ENCODE peak calls at places on chromosomes 3 and 15, in four cellular contexts. One of them, this sample, is unnamed.
A peak's percentile ranks its signal among the peaks of the same experiment; 100 is the strongest.

GRCh38 chr3:71881041-71881440 is 96.1 kb upstream of the PROK2 start:
- DNase-seq in CD4-positive, alpha-beta T cell: no peak
- DNase-seq in heart left ventricle: no peak
- DNase-seq in dorsolateral prefrontal cortex: no peak
- DNase-seq in this sample: no peak

GRCh38 chr3:167657684-167658225 is 4.0 kb upstream of the WDR49 start:
- DNase-seq in heart left ventricle: no peak
- DNase-seq in CD4-positive, alpha-beta T cell: no peak
- DNase-seq in dorsolateral prefrontal cortex: no peak
- DNase-seq in this sample: no peak

GRCh38 chr15:99424978-99425665 is 140.7 kb upstream of the MEF2A start:
- DNase-seq in heart left ventricle: peak; percentile 55
- DNase-seq in dorsolateral prefrontal cortex: peak; percentile 23
- DNase-seq in CD4-positive, alpha-beta T cell: peak; percentile 57
- DNase-seq in this sample: no peak

GRCh38 chr3:195394700-195395099 is 48.1 kb downstream of the ACAP2 start:
- DNase-seq in heart left ventricle: no peak
- DNase-seq in dorsolateral prefrontal cortex: no peak
- DNase-seq in CD4-positive, alpha-beta T cell: no peak
- DNase-seq in this sample: no peak

GRCh38 chr15:23033979-23034378 is 5.4 kb downstream of the TUBGCP5 start:
- DNase-seq in heart left ventricle: no peak
- DNase-seq in CD4-positive, alpha-beta T cell: no peak
- DNase-seq in dorsolateral prefrontal cortex: no peak
- DNase-seq in this sample: no peak

GRCh38 chr3:11591401-11592266 is 52.1 kb downstream of the VGLL4 start:
- DNase-seq in dorsolateral prefrontal cortex: peak; percentile 83
- DNase-seq in heart left ventricle: peak; percentile 60
- DNase-seq in CD4-positive, alpha-beta T cell: no peak
- DNase-seq in this sample: no peak

GRCh38 chr3:151282921-151283320 is 4.6 kb upstream of the P2RY14 start:
- DNase-seq in heart left ventricle: no peak
- DNase-seq in dorsolateral prefrontal cortex: no peak
- DNase-seq in CD4-positive, alpha-beta T cell: no peak
- DNase-seq in this sample: no peak

GRCh38 chr3:143002083-143002712 is 828 bp downstream of the U2SURP start:
- DNase-seq in CD4-positive, alpha-beta T cell: peak; percentile 3
- DNase-seq in heart left ventricle: no peak
- DNase-seq in dorsolateral prefrontal cortex: no peak
- DNase-seq in this sample: no peak

GRCh38 chr3:7487763-7488162 is 626.8 kb downstream of the GRM7 start:
- DNase-seq in dorsolateral prefrontal cortex: no peak
- DNase-seq in CD4-positive, alpha-beta T cell: no peak
- DNase-seq in heart left ventricle: no peak
- DNase-seq in this sample: no peak

GRCh38 chr15:74399511-74400312 is 32.3 kb upstream of the CYP11A1 start:
- DNase-seq in dorsolateral prefrontal cortex: no peak
- DNase-seq in CD4-positive, alpha-beta T cell: peak; percentile 30
- DNase-seq in heart left ventricle: no peak
- DNase-seq in this sample: no peak

GRCh38 chr3:42667096-42667522 is 13.6 kb downstream of the ZBTB47 start:
- DNase-seq in heart left ventricle: no peak
- DNase-seq in dorsolateral prefrontal cortex: no peak
- DNase-seq in CD4-positive, alpha-beta T cell: no peak
- DNase-seq in this sample: no peak

GRCh38 chr3:188319569-188319968 is 165.6 kb downstream of the LPP start:
- DNase-seq in heart left ventricle: no peak
- DNase-seq in CD4-positive, alpha-beta T cell: no peak
- DNase-seq in dorsolateral prefrontal cortex: no peak
- DNase-seq in this sample: no peak

GRCh38 chr15:34644061-34644460 is 60.6 kb upstream of the GOLGA8B start:
- DNase-seq in heart left ventricle: no peak
- DNase-seq in CD4-positive, alpha-beta T cell: no peak
- DNase-seq in dorsolateral prefrontal cortex: no peak
- DNase-seq in this sample: no peak

GRCh38 chr3:49930241-49930690 is 655 bp upstream of the MON1A start:
- DNase-seq in CD4-positive, alpha-beta T cell: no peak
- DNase-seq in heart left ventricle: no peak
- DNase-seq in dorsolateral prefrontal cortex: no peak
- DNase-seq in this sample: no peak

GRCh38 chr3:39220551-39221530 is 28.4 kb upstream of the XIRP1 start:
- DNase-seq in heart left ventricle: no peak
- DNase-seq in dorsolateral prefrontal cortex: no peak
- DNase-seq in CD4-positive, alpha-beta T cell: no peak
- DNase-seq in this sample: no peak

GRCh38 chr3:73868688-73869315 is 244.1 kb upstream of the PDZRN3 start:
- DNase-seq in dorsolateral prefrontal cortex: no peak
- DNase-seq in heart left ventricle: peak; percentile 19
- DNase-seq in CD4-positive, alpha-beta T cell: no peak
- DNase-seq in this sample: no peak

GRCh38 chr3:102712896-102713295 is 278.1 kb downstream of the ZPLD1 start:
- DNase-seq in heart left ventricle: no peak
- DNase-seq in CD4-positive, alpha-beta T cell: no peak
- DNase-seq in dorsolateral prefrontal cortex: no peak
- DNase-seq in this sample: no peak

GRCh38 chr15:99076555-99077308 is 28.1 kb upstream of the SYNM start:
- DNase-seq in CD4-positive, alpha-beta T cell: peak; percentile 32
- DNase-seq in heart left ventricle: peak; percentile 62
- DNase-seq in dorsolateral prefrontal cortex: peak; percentile 52
- DNase-seq in this sample: no peak

GRCh38 chr3:52290596-52291507 is 3.2 kb downstream of the GLYCTK start:
- DNase-seq in dorsolateral prefrontal cortex: no peak
- DNase-seq in CD4-positive, alpha-beta T cell: no peak
- DNase-seq in heart left ventricle: no peak
- DNase-seq in this sample: no peak

GRCh38 chr3:52292247-52293065 is 4.8 kb downstream of the GLYCTK start:
- DNase-seq in heart left ventricle: no peak
- DNase-seq in CD4-positive, alpha-beta T cell: no peak
- DNase-seq in dorsolateral prefrontal cortex: no peak
- DNase-seq in this sample: peak; percentile 71

GRCh38 chr3:52289747-52290595 is 2.3 kb downstream of the GLYCTK start:
- DNase-seq in heart left ventricle: no peak
- DNase-seq in dorsolateral prefrontal cortex: no peak
- DNase-seq in CD4-positive, alpha-beta T cell: no peak
- DNase-seq in this sample: no peak

GRCh38 chr3:52293491-52294319 is 6.1 kb downstream of the GLYCTK start:
- DNase-seq in CD4-positive, alpha-beta T cell: no peak
- DNase-seq in dorsolateral prefrontal cortex: no peak
- DNase-seq in heart left ventricle: no peak
- DNase-seq in this sample: no peak

DNA sequence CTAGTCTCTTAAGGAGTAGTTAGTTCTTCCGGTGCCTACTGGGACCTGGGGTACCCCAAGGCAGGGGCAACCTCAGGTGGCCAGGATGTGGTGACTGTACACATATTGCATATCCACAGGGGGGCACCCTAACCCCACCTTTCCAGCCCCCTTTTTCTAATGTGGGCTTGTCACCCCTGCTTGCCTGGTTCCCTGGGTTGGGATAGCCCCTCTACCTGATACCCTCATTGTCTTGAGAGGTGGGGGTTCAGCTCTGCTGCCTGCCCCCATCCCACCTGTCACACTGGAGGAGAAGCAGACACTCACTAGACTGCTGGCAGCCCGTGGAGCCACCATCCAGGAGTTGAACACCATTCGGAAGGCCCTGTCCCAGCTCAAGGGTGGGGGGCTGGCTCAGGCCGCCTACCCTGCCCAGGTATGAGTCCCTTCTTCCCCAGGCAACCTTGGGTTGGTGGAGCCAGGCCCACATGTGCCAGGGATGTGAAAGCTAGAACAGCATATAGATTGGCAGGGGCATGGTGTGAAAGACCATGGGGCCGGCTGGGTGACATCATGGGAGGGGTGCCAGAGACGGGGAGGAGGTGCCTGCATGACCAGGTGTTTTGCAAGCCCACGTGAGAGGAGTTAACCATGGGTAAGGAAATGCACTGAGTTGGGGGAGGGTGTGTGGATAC is 4.0 kb downstream of the GLYCTK start:
- DNase-seq in dorsolateral prefrontal cortex: no peak
- DNase-seq in heart left ventricle: no peak
- DNase-seq in CD4-positive, alpha-beta T cell: peak; percentile 48
- DNase-seq in this sample: no peak
- TF ChIP-seq CTCF in dorsolateral prefrontal cortex: peak; percentile 47
- TF ChIP-seq CTCF in heart left ventricle: peak; percentile 52
- TF ChIP-seq CTCF in CD4-positive, alpha-beta T cell: peak; percentile 53
- TF ChIP-seq CTCF in this sample: peak; percentile 41

DNA sequence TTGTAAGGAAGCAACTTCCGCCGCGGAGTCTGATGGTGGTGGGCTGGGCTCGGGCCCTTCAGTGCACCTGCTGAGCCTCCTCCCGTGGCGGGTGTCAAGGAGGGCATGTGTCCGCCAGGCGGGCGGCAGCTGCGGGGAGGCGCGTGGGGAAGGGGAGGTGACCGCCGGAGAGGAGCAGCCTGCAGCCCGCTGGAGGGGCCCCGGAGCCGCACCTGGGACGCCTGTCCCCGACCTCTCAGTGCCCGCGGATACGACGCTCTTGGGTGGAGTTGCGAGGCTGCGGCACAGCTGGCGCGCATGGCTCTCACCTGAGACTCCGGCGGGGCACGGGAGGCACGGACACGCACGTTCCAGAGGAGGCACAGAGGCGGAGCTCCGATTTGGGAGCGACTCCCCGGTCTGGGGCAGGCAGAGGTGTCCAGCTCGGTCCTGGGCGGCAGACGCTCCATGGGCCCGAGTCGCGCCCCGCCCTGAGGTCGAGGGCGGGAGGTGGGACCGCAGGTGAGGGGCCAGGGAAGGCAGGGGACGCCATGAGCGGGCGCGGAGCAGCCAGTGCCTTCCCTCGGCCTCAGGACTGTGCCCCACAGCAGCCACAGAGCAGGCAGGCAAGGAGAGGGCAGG is 50.2 kb upstream of the PRR20G start:
- DNase-seq in heart left ventricle: no peak
- DNase-seq in dorsolateral prefrontal cortex: no peak
- DNase-seq in CD4-positive, alpha-beta T cell: no peak
- DNase-seq in this sample: no peak
- H3K27me3 ChIP-seq in heart left ventricle: peaks cover 15% of the 10 kb centered on the region
- H3K27me3 ChIP-seq in dorsolateral prefrontal cortex: peaks cover 41% of the 10 kb centered on the region
- H3K27me3 ChIP-seq in CD4-positive, alpha-beta T cell: peaks cover 31% of the 10 kb centered on the region
- H3K27me3 ChIP-seq in this sample: peaks cover 5% of the 10 kb centered on the region

GRCh38 chr3:122918576-122919290 is 108.8 kb downstream of the SEMA5B start:
- DNase-seq in CD4-positive, alpha-beta T cell: no peak
- DNase-seq in dorsolateral prefrontal cortex: no peak
- DNase-seq in heart left ventricle: no peak
- DNase-seq in this sample: no peak

GRCh38 chr3:122923611-122924010 is 104.0 kb downstream of the SEMA5B start:
- DNase-seq in heart left ventricle: no peak
- DNase-seq in CD4-positive, alpha-beta T cell: no peak
- DNase-seq in dorsolateral prefrontal cortex: no peak
- DNase-seq in this sample: no peak

GRCh38 chr3:122920986-122921385 is 106.6 kb downstream of the SEMA5B start:
- DNase-seq in dorsolateral prefrontal cortex: no peak
- DNase-seq in CD4-positive, alpha-beta T cell: no peak
- DNase-seq in heart left ventricle: no peak
- DNase-seq in this sample: no peak

GRCh38 chr3:122919291-122919610 is 108.3 kb downstream of the SEMA5B start:
- DNase-seq in heart left ventricle: no peak
- DNase-seq in dorsolateral prefrontal cortex: no peak
- DNase-seq in CD4-positive, alpha-beta T cell: no peak
- DNase-seq in this sample: no peak

GRCh38 chr3:122921791-122922651 is 105.5 kb downstream of the SEMA5B start:
- DNase-seq in CD4-positive, alpha-beta T cell: no peak
- DNase-seq in heart left ventricle: no peak
- DNase-seq in dorsolateral prefrontal cortex: no peak
- DNase-seq in this sample: peak; percentile 20
- TF ChIP-seq CTCF in CD4-positive, alpha-beta T cell: no peak
- TF ChIP-seq CTCF in heart left ventricle: no peak
- TF ChIP-seq CTCF in dorsolateral prefrontal cortex: no peak
- TF ChIP-seq CTCF in this sample: no peak

GRCh38 chr15:68842958-68843357 is 22.3 kb upstream of the ANP32A start:
- DNase-seq in heart left ventricle: no peak
- DNase-seq in CD4-positive, alpha-beta T cell: no peak
- DNase-seq in dorsolateral prefrontal cortex: no peak
- DNase-seq in this sample: no peak

GRCh38 chr15:68849477-68849876 is 28.8 kb upstream of the ANP32A start:
- DNase-seq in heart left ventricle: no peak
- DNase-seq in dorsolateral prefrontal cortex: no peak
- DNase-seq in CD4-positive, alpha-beta T cell: no peak
- DNase-seq in this sample: no peak

GRCh38 chr15:68846851-68847439 is 26.2 kb upstream of the ANP32A start:
- DNase-seq in heart left ventricle: no peak
- DNase-seq in CD4-positive, alpha-beta T cell: no peak
- DNase-seq in dorsolateral prefrontal cortex: no peak
- DNase-seq in this sample: no peak

GRCh38 chr15:68844856-68845550 is 24.3 kb upstream of the ANP32A start:
- DNase-seq in dorsolateral prefrontal cortex: no peak
- DNase-seq in CD4-positive, alpha-beta T cell: no peak
- DNase-seq in heart left ventricle: no peak
- DNase-seq in this sample: no peak

GRCh38 chr15:68843425-68844311 is 23.0 kb upstream of the ANP32A start:
- DNase-seq in heart left ventricle: no peak
- DNase-seq in CD4-positive, alpha-beta T cell: no peak
- DNase-seq in dorsolateral prefrontal cortex: no peak
- DNase-seq in this sample: peak; percentile 82
- H3K27me3 ChIP-seq in heart left ventricle: peaks cover 24% of the 10 kb centered on the region
- H3K27me3 ChIP-seq in CD4-positive, alpha-beta T cell: peaks cover 57% of the 10 kb centered on the region
- H3K27me3 ChIP-seq in dorsolateral prefrontal cortex: peaks cover 54% of the 10 kb centered on the region
- H3K27me3 ChIP-seq in this sample: no peaks in the 10 kb centered on the region

DNA sequence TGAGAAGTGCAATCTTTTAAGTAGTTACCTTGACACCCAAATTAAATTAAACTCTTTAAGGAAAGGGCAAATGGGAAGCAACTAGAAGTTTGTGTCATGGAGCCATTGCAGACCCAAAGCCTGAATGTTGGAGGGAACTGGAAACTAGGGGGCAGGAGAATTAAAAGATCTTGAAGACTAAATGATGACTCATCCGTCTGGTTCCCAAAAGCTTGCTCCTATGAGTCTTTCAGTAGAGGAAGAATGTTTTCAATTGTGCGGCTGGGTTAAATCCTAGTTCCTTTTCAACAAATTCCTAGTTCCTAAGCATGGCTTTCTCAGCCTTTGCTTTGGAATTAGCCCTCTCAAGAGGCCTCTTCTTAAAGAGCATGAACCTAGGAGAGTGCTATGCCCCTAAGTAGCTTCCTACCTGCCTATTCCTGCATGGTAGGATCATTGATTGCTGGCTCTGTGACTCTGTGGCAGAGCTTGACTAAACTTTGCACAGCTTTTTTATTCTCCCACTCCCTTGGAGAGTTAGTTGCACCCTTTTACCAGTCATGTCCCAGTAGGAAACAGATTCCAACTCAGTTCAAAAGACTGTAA is 17.7 kb downstream of the CLEC3B start:
- DNase-seq in dorsolateral prefrontal cortex: no peak
- DNase-seq in heart left ventricle: no peak
- DNase-seq in CD4-positive, alpha-beta T cell: no peak
- DNase-seq in this sample: no peak
- TF ChIP-seq CTCF in dorsolateral prefrontal cortex: no peak
- TF ChIP-seq CTCF in heart left ventricle: no peak
- TF ChIP-seq CTCF in CD4-positive, alpha-beta T cell: no peak
- TF ChIP-seq CTCF in this sample: no peak

DNA sequence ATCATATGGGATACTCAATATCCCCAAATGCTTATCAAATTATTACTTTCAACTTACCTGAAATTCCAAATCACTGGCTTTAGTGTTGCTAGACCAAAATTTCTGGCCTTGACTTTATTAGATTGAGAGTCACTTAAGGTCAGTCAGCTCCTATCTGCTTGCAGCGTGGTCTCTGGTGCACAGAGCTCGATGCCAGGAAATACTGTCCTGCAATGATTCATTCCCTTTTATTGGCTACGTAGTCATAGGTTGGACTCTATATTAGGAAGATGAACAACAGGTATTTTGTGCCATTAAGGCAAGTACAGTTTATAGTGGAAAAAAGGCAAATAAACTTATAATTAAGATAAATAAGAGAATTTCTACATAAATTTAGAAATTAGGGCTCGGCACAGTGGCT is 378.6 kb upstream of the MCTP2 start:
- DNase-seq in CD4-positive, alpha-beta T cell: no peak
- DNase-seq in heart left ventricle: no peak
- DNase-seq in dorsolateral prefrontal cortex: no peak
- DNase-seq in this sample: no peak
- H3K27me3 ChIP-seq in CD4-positive, alpha-beta T cell: no peaks in the 10 kb centered on the region
- H3K27me3 ChIP-seq in heart left ventricle: no peaks in the 10 kb centered on the region
- H3K27me3 ChIP-seq in dorsolateral prefrontal cortex: no peaks in the 10 kb centered on the region
- H3K27me3 ChIP-seq in this sample: no peaks in the 10 kb centered on the region

This sample was measured in upper lobe of left lung.